ENCODE peak calls at places on chromosomes 5 and 9, in four cellular contexts. N is WTC11, L is K562, Y is GM12878. A is an unnamed sample.

GRCh38 chr5:86664173-86664572 is 46.4 kb downstream of the COX7C start:
- DNase-seq in L (no peak), N (no peak), Y (no peak), A (no peak)

GRCh38 chr9:137312852-137313325 is 10.8 kb upstream of the NRARP start:
- DNase-seq in L (peak), N (no peak), Y (no peak), A (no peak)

GRCh38 chr9:133658442-133659431 is 22.6 kb downstream of the DBH start:
- DNase-seq in L (peak), N (peak), Y (no peak), A (peak)

GRCh38 chr9:105842023-105842644 is 147.8 kb downstream of the TMEM38B start:
- DNase-seq in N (peak), L (peak), Y (peak), A (peak)

GRCh38 chr5:151612689-151613427 is 21.7 kb upstream of the FAT2 start:
- DNase-seq in Y (peak), L (no peak), N (no peak), A (no peak)

GRCh38 chr9:134863306-134863902 is 17.2 kb upstream of the FCN2 start:
- DNase-seq in L (no peak), Y (no peak), N (no peak), A (no peak)

GRCh38 chr9:37988041-37988440 is 81.0 kb downstream of the SHB start:
- DNase-seq in L (no peak), Y (no peak), N (no peak), A (no peak)

GRCh38 chr5:172284275-172284971 is 859 bp upstream of the UBTD2 start:
- DNase-seq in L (peak), N (no peak), Y (no peak), A (no peak)

GRCh38 chr5:179387151-179388110 is 42.2 kb upstream of the ADAMTS2 start:
- DNase-seq in Y (no peak), L (no peak), N (no peak), A (no peak)

GRCh38 chr9:17272510-17272909 is 137.7 kb downstream of the CNTLN start:
- DNase-seq in L (no peak), Y (no peak), N (no peak), A (no peak)

GRCh38 chr9:136122425-136123383 is 4.0 kb upstream of the TMEM250 start:
- DNase-seq in Y (no peak), N (peak), L (peak), A (peak)

GRCh38 chr9:109277451-109277850 is 43.4 kb downstream of the EPB41L4B start:
- DNase-seq in L (no peak), Y (no peak), N (no peak), A (peak)

GRCh38 chr5:125198270-125198974 is 452.0 kb upstream of the ZNF608 start:
- DNase-seq in Y (no peak), L (no peak), N (no peak), A (no peak)

GRCh38 chr9:98410185-98410697 is 154.8 kb upstream of the TBC1D2 start:
- DNase-seq in Y (no peak), L (peak), N (peak), A (peak)

GRCh38 chr5:41747291-41747690 is 122.9 kb downstream of the OXCT1 start:
- DNase-seq in N (no peak), L (no peak), Y (no peak), A (no peak)

GRCh38 chr5:170525450-170526211 is 21.8 kb downstream of the KCNIP1 start:
- DNase-seq in L (no peak), Y (no peak), N (no peak), A (no peak)

GRCh38 chr9:85536076-85536475 is 205.7 kb downstream of the AGTPBP1 start:
- DNase-seq in L (no peak), N (no peak), Y (no peak), A (no peak)

GRCh38 chr5:59829389-59829788 is 64.1 kb downstream of the PDE4D start:
- DNase-seq in N (no peak), Y (no peak), L (no peak), A (no peak)

GRCh38 chr9:37669232-37669631 is 18.5 kb downstream of the FRMPD1 start:
- DNase-seq in L (no peak), N (peak), Y (no peak), A (no peak)

GRCh38 chr9:96874201-96874785 is 20.0 kb upstream of the ZNF782 start:
- DNase-seq in L (no peak), N (no peak), Y (no peak), A (no peak)

GRCh38 chr5:35771321-35771720 is 85.4 kb upstream of the IL7R start:
- DNase-seq in Y (no peak), L (no peak), N (no peak), A (no peak)

GRCh38 chr9:136403538-136403914 is 3.6 kb upstream of the SNAPC4 start:
- DNase-seq in L (no peak), N (no peak), Y (peak), A (no peak)

GRCh38 chr5:96747718-96748117 is 60.0 kb downstream of the ERAP1 start:
- DNase-seq in N (no peak), Y (no peak), L (no peak), A (no peak)

GRCh38 chr9:89969881-89970639 is 365.2 kb downstream of the GADD45G start:
- DNase-seq in Y (no peak), N (no peak), L (no peak), A (no peak)

GRCh38 chr5:143449772-143450171 is 46.3 kb upstream of the NR3C1 start:
- DNase-seq in Y (no peak), N (no peak), L (no peak), A (no peak)

GRCh38 chr9:87878930-87879603 is 3.6 kb upstream of the SPATA31E1 start:
- DNase-seq in L (no peak), Y (no peak), N (no peak), A (no peak)

GRCh38 chr5:760363-761205 is 23.9 kb downstream of the ZDHHC11B start:
- DNase-seq in N (no peak), Y (no peak), L (no peak), A (no peak)

GRCh38 chr5:84381501-84382362 is 2.9 kb downstream of the EDIL3 start:
- DNase-seq in N (no peak), Y (no peak), L (no peak), A (no peak)

GRCh38 chr9:109048822-109049221 is 35.5 kb upstream of the CTNNAL1 start:
- DNase-seq in Y (no peak), N (no peak), L (no peak), A (no peak)

GRCh38 chr5:16935271-16936149 is 578 bp downstream of the MYO10 start:
- DNase-seq in N (peak), Y (no peak), L (no peak), A (no peak)

GRCh38 chr9:14272924-14273528 is 40.9 kb downstream of the NFIB start:
- DNase-seq in Y (no peak), N (no peak), L (no peak), A (no peak)

GRCh38 chr9:123191260-123191659 is 77.1 kb downstream of the STRBP start:
- DNase-seq in L (no peak), Y (no peak), N (no peak), A (no peak)

GRCh38 chr5:171469336-171469735 is 49.9 kb downstream of the FGF18 start:
- DNase-seq in N (no peak), Y (no peak), L (no peak), A (no peak)

GRCh38 chr9:136138566-136138965 is 19.9 kb upstream of the TMEM250 start:
- DNase-seq in L (peak), N (peak), Y (no peak), A (peak)

GRCh38 chr5:127556609-127557348 is 39.3 kb downstream of the PRRC1 start:
- DNase-seq in N (no peak), Y (no peak), L (no peak), A (no peak)

GRCh38 chr5:124584991-124585715 is 161.3 kb downstream of the ZNF608 start:
- DNase-seq in L (no peak), N (no peak), Y (no peak), A (no peak)

DNA sequence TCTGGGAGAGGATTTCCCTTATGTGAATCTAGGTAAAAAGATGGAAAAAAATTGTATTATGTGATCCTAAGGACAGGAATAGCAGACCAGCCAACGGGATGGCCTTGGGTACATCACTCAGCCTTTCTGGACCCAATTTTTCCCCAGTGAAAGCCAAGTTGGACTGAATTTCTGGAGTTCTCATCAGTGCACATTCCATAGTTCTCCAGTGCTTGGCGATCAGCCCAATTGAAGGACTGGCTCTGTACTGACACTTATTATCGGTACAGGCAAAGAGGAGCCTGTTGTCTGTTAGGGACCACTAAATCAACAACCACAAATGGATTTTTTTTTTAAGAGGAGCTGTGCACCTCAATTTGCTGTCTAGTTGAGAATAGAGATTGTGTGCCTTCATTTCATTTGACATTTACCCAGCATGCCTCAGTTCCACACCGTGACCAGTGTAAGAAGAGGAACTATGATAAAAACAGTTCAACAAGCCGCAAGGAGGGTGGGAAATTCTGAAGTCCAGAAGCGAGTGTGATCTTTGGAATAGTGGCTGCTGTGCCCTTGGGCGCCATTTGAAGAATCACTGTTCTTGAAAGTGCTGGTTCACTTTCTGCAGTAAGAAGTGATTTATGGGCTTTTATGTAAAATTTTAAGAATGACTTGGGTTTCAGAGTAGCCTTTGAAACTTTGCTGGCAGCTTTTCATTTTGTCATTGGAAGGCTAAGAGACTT is 8.0 kb downstream of the ARL10 start:
- DNase-seq in Y (no peak), L (peak), N (no peak), A (no peak)
- TF ChIP-seq CBFB in Y (no peak), L (no peak), N (no peak), A (no peak)

GRCh38 chr5:122327110-122327509 is 15.1 kb downstream of the SNCAIP start:
- DNase-seq in L (no peak), N (no peak), Y (no peak), A (no peak)
- TF ChIP-seq CBFB in L (no peak), N (no peak), Y (no peak), A (no peak)

GRCh38 chr9:10855847-10856246 is 243.0 kb upstream of the PTPRD start:
- DNase-seq in L (no peak), Y (no peak), N (no peak), A (no peak)
- TF ChIP-seq CBFB in L (no peak), Y (no peak), N (no peak), A (no peak)

GRCh38 chr9:77944556-77945261 is 86.9 kb downstream of the GNAQ start:
- DNase-seq in N (peak), Y (no peak), L (no peak), A (no peak)
- TF ChIP-seq CBFB in N (no peak), Y (no peak), L (no peak), A (no peak)

DNA sequence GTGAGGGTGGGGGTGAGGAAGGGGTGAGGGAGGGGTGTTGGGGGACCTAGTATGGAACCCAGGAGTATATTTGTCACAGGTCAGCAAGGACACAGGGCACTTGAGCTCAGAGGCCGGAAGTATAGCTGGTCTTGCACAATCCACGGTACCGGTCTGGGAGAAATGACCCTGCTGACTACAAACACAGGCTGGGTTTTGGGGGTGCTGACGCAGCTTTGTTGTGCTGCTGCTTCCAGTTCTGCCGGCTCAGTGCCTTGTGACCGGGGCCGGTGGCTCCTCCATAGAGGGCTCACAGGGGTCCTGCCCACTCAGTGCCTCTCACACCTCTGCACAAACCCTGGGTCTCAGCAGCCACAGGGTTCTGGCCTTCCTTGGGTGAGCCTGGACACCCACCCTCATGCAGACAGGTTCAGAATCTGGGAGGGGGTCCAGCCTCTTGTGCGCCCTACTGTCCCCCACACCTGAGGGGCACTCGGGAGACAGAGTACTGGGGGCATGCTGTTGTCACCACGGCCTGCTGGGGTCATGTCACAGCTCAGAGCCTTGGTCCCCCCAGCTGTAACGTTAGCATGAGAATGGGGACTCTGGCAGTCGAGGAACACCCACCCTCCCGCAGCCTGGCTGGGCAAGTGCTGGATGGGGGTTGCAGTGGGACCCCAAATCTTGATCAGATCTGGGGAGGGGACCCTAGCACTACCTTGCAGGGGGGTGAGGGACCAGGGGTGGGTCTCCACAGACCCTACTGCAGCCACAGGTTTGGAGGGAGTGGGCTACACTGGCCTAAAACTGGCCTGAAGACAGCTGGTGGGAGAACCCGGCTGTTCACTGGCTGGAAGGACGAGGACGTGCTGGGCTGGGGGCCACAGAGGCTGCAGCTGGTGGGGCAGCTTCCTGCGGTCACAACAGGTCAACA is 17.7 kb downstream of the NINJ1 start:
- DNase-seq in L (peak), Y (no peak), N (no peak), A (peak)
- TF ChIP-seq CBFB in L (no peak), Y (no peak), N (no peak), A (no peak)

GRCh38 chr5:133613184-133613583 is 843 bp upstream of the FSTL4 start:
- DNase-seq in N (no peak), L (no peak), Y (no peak), A (no peak)

GRCh38 chr5:133611357-133612020 is 852 bp downstream of the FSTL4 start:
- DNase-seq in L (no peak), Y (no peak), N (peak), A (no peak)

GRCh38 chr5:133610489-133611356 is 1.6 kb downstream of the FSTL4 start:
- DNase-seq in N (peak), Y (no peak), L (peak), A (peak)

GRCh38 chr5:133613743-133614142 is 1.4 kb upstream of the FSTL4 start:
- DNase-seq in Y (no peak), L (no peak), N (no peak), A (no peak)

GRCh38 chr5:133612021-133612860 is at the start of gene FSTL4:
- DNase-seq in N (peak), Y (no peak), L (no peak), A (no peak)
- TF ChIP-seq CBFB in N (no peak), Y (no peak), L (no peak), A (no peak)

DNA sequence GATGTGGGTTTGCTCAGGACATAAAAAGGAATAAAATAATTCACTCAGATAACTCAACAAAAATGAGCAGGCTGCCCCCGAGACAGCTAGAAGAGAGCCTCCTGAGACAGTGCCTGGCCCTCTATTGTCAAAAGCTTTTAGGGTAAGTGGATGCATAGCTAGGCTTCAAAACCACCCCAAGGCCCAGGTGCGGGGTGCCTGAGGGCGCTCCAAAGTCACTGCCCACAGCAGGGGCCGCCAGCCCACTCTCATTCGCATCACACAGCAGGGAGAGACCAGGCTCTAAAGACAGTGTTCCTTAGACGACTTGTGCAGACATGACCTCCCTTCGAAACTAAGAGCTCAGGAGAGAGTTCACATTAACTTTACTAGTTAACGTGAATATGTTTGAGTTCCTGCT is 271.5 kb downstream of the FSTL4 start:
- DNase-seq in Y (no peak), L (no peak), N (peak), A (no peak)
- TF ChIP-seq CBFB in Y (no peak), L (no peak), N (no peak), A (no peak)

DNA sequence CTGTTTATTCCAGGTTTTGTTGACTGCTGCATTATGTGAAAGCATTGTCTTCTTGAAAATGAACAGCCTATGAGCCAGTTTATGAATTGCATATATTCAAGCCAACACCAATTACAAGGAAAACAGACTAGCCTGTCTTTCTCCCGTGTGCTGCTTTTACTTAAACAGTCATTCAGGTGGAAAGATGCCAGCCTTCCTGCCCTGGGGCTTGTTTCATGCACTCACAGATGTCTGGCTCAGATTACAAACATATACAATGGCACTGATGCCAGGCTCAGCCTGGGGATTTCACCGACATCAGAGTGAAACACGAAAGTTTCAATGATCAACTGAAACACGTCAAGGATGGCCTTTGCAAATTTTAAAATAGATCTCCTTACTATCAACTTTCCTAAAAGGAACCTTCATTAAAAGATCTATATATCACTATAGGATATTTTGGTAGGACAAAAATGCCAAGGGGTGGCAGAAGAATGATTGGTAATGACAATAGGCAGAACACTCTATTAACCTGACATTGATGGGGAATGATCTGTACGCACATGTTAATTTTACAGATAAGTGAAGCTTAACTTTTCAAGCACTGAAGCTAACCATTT is 1576.5 kb downstream of the EFNA5 start:
- DNase-seq in N (no peak), Y (peak), L (no peak), A (no peak)
- TF ChIP-seq CBFB in N (no peak), Y (no peak), L (no peak), A (no peak)

GRCh38 chr9:20237686-20238085 is 384.6 kb downstream of the MLLT3 start:
- DNase-seq in N (no peak), L (no peak), Y (no peak), A (no peak)
- TF ChIP-seq CBFB in N (no peak), L (no peak), Y (no peak), A (no peak)